ENCODE peak calls at places on chromosomes 7 and 10, in eight cellular contexts. S is left cardiac atrium, M is left ventricle myocardium superior, L is heart left ventricle, A is HS-27A, E is germinal center, W is SHP77, J is psoas muscle. Y is an unnamed sample.

GRCh38 chr10:33808475-33808874 is 474.0 kb upstream of the NRP1 start:
- DNase-seq in S (no peak), M (no peak), L (no peak), A (no peak), E (no peak), W (no peak), J (peak; percentile 57), Y (no peak)

GRCh38 chr7:33643497-33643896 is 261.8 kb upstream of the BMPER start:
- DNase-seq in S (no peak), M (no peak), L (no peak), A (no peak), E (no peak), W (no peak), J (no peak), Y (no peak)

GRCh38 chr7:41855798-41856197 is 152.9 kb upstream of the INHBA start:
- DNase-seq in S (no peak), M (no peak), L (no peak), A (no peak), E (no peak), W (no peak), J (no peak), Y (no peak)

GRCh38 chr10:29315814-29316213 is 26.9 kb downstream of the LYZL1 start:
- DNase-seq in S (no peak), M (no peak), L (no peak), A (no peak), E (no peak), W (no peak), J (no peak), Y (no peak)

GRCh38 chr10:130047336-130047735 is 63.3 kb downstream of the C10orf143 start:
- DNase-seq in S (no peak), M (no peak), L (no peak), A (no peak), E (no peak), W (no peak), J (no peak), Y (no peak)

GRCh38 chr7:69598487-69599148 is 343 bp downstream of the AUTS2 start:
- DNase-seq in S (no peak), M (peak; percentile 35), L (peak; percentile 33), A (no peak), E (peak; percentile 44), W (peak; percentile 54), J (peak; percentile 62), Y (no peak)

GRCh38 chr7:69430502-69431145 is 167.7 kb upstream of the AUTS2 start:
- DNase-seq in S (peak; percentile 46), M (peak; percentile 71), L (peak; percentile 63), A (no peak), E (no peak), W (peak; percentile 31), J (peak; percentile 64), Y (no peak)

GRCh38 chr7:26038201-26038990 is 113.6 kb upstream of the NFE2L3 start:
- DNase-seq in S (no peak), M (no peak), L (no peak), A (no peak), E (no peak), W (no peak), J (no peak), Y (peak; percentile 60)

GRCh38 chr10:103795634-103796265 is 59.6 kb downstream of the SH3PXD2A start:
- DNase-seq in S (no peak), M (peak; percentile 31), L (no peak), A (no peak), E (no peak), W (no peak), J (no peak), Y (no peak)

GRCh38 chr10:35712486-35712885 is 70.4 kb upstream of the FZD8 start:
- DNase-seq in S (no peak), M (no peak), L (no peak), A (no peak), E (no peak), W (no peak), J (no peak), Y (peak; percentile 59)

GRCh38 chr10:58647770-58648169 is 135.1 kb downstream of the BICC1 start:
- DNase-seq in S (no peak), M (no peak), L (no peak), A (no peak), E (no peak), W (no peak), J (no peak), Y (no peak)

GRCh38 chr7:149690688-149691446 is 82.5 kb downstream of the ZNF467 start:
- DNase-seq in S (peak; percentile 47), M (peak; percentile 39), L (no peak), A (no peak), E (no peak), W (peak; percentile 71), J (peak; percentile 70), Y (no peak)

GRCh38 chr10:131926743-131927595 is 26.2 kb downstream of the PPP2R2D start:
- DNase-seq in S (no peak), M (no peak), L (no peak), A (no peak), E (no peak), W (no peak), J (no peak), Y (no peak)

GRCh38 chr7:135683609-135684008 is 21.3 kb downstream of the STMP1 start:
- DNase-seq in S (no peak), M (no peak), L (no peak), A (no peak), E (no peak), W (no peak), J (no peak), Y (no peak)

GRCh38 chr7:49127359-49127848 is 203.1 kb downstream of the CDC14C start:
- DNase-seq in S (no peak), M (no peak), L (no peak), A (no peak), E (no peak), W (no peak), J (no peak), Y (no peak)

GRCh38 chr7:104933433-104934074 is 80.5 kb upstream of the KMT2E start:
- DNase-seq in S (no peak), M (no peak), L (no peak), A (no peak), E (peak; percentile 44), W (no peak), J (no peak), Y (no peak)

GRCh38 chr7:82705831-82706230 is 262.3 kb upstream of the CACNA2D1 start:
- DNase-seq in S (no peak), M (no peak), L (no peak), A (no peak), E (no peak), W (no peak), J (no peak), Y (no peak)

GRCh38 chr10:23331567-23332290 is 12.9 kb downstream of the C10orf67 start:
- DNase-seq in S (no peak), M (no peak), L (no peak), A (no peak), E (no peak), W (no peak), J (no peak), Y (no peak)

GRCh38 chr7:152435384-152436278 is at the start of gene KMT2C:
- DNase-seq in S (peak; percentile 54), M (peak; percentile 82), L (peak; percentile 70), A (no peak), E (peak; percentile 69), W (peak; percentile 57), J (peak; percentile 82), Y (peak; percentile 75)

GRCh38 chr10:113226404-113226803 is 276.4 kb downstream of the TCF7L2 start:
- DNase-seq in S (no peak), M (peak; percentile 33), L (no peak), A (no peak), E (no peak), W (no peak), J (no peak), Y (no peak)

Y was measured in MM.1S.